ENCODE peak calls at places on chromosome 14, in five cellular contexts. E is A549, O is GM23338, I is K562, C is SK-N-SH. Y is an unnamed sample.

GRCh38 chr14:60721331-60722162 is 2.6 kb downstream of the SIX4 start:
- DNase-seq in E (peak; percentile 44), O (peak; percentile 89), I (no peak), C (peak; percentile 77), Y (no peak)

GRCh38 chr14:53192023-53192422 is 38.9 kb upstream of the DDHD1 start:
- DNase-seq in E (no peak), O (no peak), I (no peak), C (no peak), Y (no peak)

GRCh38 chr14:68941820-68942219 is 37.3 kb downstream of the ACTN1 start:
- DNase-seq in E (peak; percentile 95), O (peak; percentile 92), I (no peak), C (no peak), Y (no peak)

GRCh38 chr14:105711841-105712460 is 185.6 kb downstream of the TMEM121 start:
- DNase-seq in E (no peak), O (no peak), I (no peak), C (peak; percentile 40), Y (no peak)

GRCh38 chr14:57412341-57412740 is 22.0 kb downstream of the NAA30 start:
- DNase-seq in E (no peak), O (no peak), I (no peak), C (no peak), Y (no peak)

GRCh38 chr14:55265197-55265596 is 6.0 kb upstream of the FBXO34 start:
- DNase-seq in E (peak; percentile 41), O (no peak), I (no peak), C (no peak), Y (no peak)

GRCh38 chr14:91413547-91414474 is 3.8 kb downstream of the CCDC88C start:
- DNase-seq in E (no peak), O (peak; percentile 97), I (no peak), C (no peak), Y (no peak)

GRCh38 chr14:85279407-85279806 is 250.5 kb upstream of the FLRT2 start:
- DNase-seq in E (no peak), O (no peak), I (no peak), C (no peak), Y (no peak)

GRCh38 chr14:74239848-74240793 is 872 bp downstream of the VSX2 start:
- DNase-seq in E (no peak), O (peak; percentile 60), I (no peak), C (peak; percentile 65), Y (no peak)

GRCh38 chr14:54603362-54603761 is 36.4 kb downstream of the SAMD4A start:
- DNase-seq in E (no peak), O (no peak), I (no peak), C (no peak), Y (no peak)

GRCh38 chr14:60485057-60485599 is 735 bp downstream of the C14orf39 start:
- DNase-seq in E (no peak), O (peak; percentile 34), I (peak; percentile 15), C (no peak), Y (no peak)

GRCh38 chr14:93648440-93649168 is 139.7 kb downstream of the PRIMA1 start:
- DNase-seq in E (peak; percentile 28), O (peak; percentile 77), I (peak; percentile 4), C (peak; percentile 38), Y (no peak)

GRCh38 chr14:103281496-103282231 is 52.4 kb upstream of the EIF5 start:
- DNase-seq in E (peak; percentile 70), O (peak; percentile 82), I (peak; percentile 34), C (peak; percentile 79), Y (no peak)

GRCh38 chr14:75277000-75277795 is 1.4 kb upstream of the FOS start:
- DNase-seq in E (peak; percentile 90), O (peak; percentile 86), I (peak; percentile 83), C (peak; percentile 92), Y (no peak)

GRCh38 chr14:100815478-100816285 is 10.2 kb upstream of the MEG3 start:
- DNase-seq in E (no peak), O (no peak), I (no peak), C (no peak), Y (no peak)

GRCh38 chr14:62081012-62081612 is 318.9 kb downstream of the SNAPC1 start:
- DNase-seq in E (no peak), O (no peak), I (no peak), C (no peak), Y (no peak)

GRCh38 chr14:30064454-30064853 is 136.8 kb upstream of the PRKD1 start:
- DNase-seq in E (no peak), O (no peak), I (no peak), C (no peak), Y (no peak)

GRCh38 chr14:33903369-33903768 is 47.5 kb downstream of the EGLN3 start:
- DNase-seq in E (no peak), O (no peak), I (peak; percentile 33), C (no peak), Y (no peak)

GRCh38 chr14:61553730-61554641 is 141.3 kb upstream of the HIF1A start:
- DNase-seq in E (peak; percentile 97), O (no peak), I (no peak), C (no peak), Y (no peak)

GRCh38 chr14:36771256-36771655 is 109.6 kb downstream of the PAX9 start:
- DNase-seq in E (peak; percentile 14), O (no peak), I (no peak), C (no peak), Y (no peak)

GRCh38 chr14:98507269-98507668 is 764.7 kb downstream of the BCL11B start:
- DNase-seq in E (no peak), O (no peak), I (no peak), C (no peak), Y (no peak)

GRCh38 chr14:26828741-26829140 is 230.9 kb upstream of the NOVA1 start:
- DNase-seq in E (no peak), O (no peak), I (no peak), C (no peak), Y (no peak)

GRCh38 chr14:75041613-75042012 is 9.7 kb downstream of the MLH3 start:
- DNase-seq in E (peak; percentile 54), O (no peak), I (no peak), C (no peak), Y (no peak)

GRCh38 chr14:93285048-93285447 is 47.8 kb downstream of the BTBD7 start:
- DNase-seq in E (no peak), O (no peak), I (no peak), C (peak; percentile 17), Y (no peak)

GRCh38 chr14:24463017-24463805 is 20.6 kb upstream of the SDR39U1 start:
- DNase-seq in E (no peak), O (no peak), I (no peak), C (no peak), Y (no peak)

GRCh38 chr14:24461336-24461735 is 18.8 kb upstream of the SDR39U1 start:
- DNase-seq in E (no peak), O (no peak), I (no peak), C (no peak), Y (no peak)

GRCh38 chr14:24465369-24465768 is 22.8 kb upstream of the SDR39U1 start:
- DNase-seq in E (no peak), O (no peak), I (no peak), C (no peak), Y (no peak)

GRCh38 chr14:24459331-24459730 is 16.8 kb upstream of the SDR39U1 start:
- DNase-seq in E (no peak), O (no peak), I (no peak), C (no peak), Y (no peak)

GRCh38 chr14:24463806-24464785 is 21.5 kb upstream of the SDR39U1 start:
- DNase-seq in E (no peak), O (no peak), I (no peak), C (no peak), Y (no peak)
- H3K4me1 ChIP-seq in E (no peaks in the 10 kb centered on the region), O (no peaks in the 10 kb centered on the region), I (no peaks in the 10 kb centered on the region), C (no peaks in the 10 kb centered on the region), Y (no peaks in the 10 kb centered on the region)

DNA sequence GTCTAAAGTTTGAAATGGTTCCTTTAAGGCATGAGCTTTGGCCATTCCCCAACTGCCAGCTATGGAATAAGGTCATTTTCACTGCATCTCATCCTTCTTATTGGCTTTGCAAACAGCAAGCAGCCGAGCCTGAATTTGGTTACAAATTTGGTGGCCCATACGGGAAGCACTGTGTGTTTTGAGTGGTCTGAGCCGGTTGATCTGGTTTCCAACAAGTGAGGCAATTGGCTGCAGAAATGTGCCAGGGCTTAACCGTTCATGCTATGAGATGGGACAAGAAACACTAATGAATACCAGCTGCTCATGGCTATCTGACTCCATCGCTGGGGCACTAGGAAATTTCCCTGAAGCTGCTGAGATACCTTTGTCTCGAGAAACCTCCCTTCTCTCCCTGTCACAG is 9.3 kb downstream of the EDDM3A start:
- DNase-seq in E (no peak), O (no peak), I (no peak), C (no peak), Y (no peak)
- TF ChIP-seq REST in E (no peak), O (no peak), I (no peak), C (no peak), Y (no peak)

GRCh38 chr14:102262894-102263462 is 42.0 kb downstream of the MOK start:
- DNase-seq in E (peak; percentile 54), O (peak; percentile 46), I (no peak), C (peak; percentile 79), Y (no peak)
- H3K4me1 ChIP-seq in E (peaks cover 16% of the 10 kb centered on the region), O (no peaks in the 10 kb centered on the region), I (peaks cover 9% of the 10 kb centered on the region), C (peaks cover 10% of the 10 kb centered on the region), Y (no peaks in the 10 kb centered on the region)

GRCh38 chr14:64701660-64702059 is 2.6 kb upstream of the PLEKHG3 start:
- DNase-seq in E (no peak), O (peak; percentile 75), I (no peak), C (no peak), Y (no peak)

GRCh38 chr14:64703393-64704144 is 655 bp upstream of the PLEKHG3 start:
- DNase-seq in E (no peak), O (peak; percentile 70), I (no peak), C (no peak), Y (no peak)

GRCh38 chr14:64700894-64701293 is 3.3 kb upstream of the PLEKHG3 start:
- DNase-seq in E (no peak), O (no peak), I (no peak), C (no peak), Y (no peak)

GRCh38 chr14:64704145-64704742 is at the start of gene PLEKHG3:
- DNase-seq in E (peak; percentile 79), O (peak; percentile 93), I (peak; percentile 17), C (peak; percentile 91), Y (no peak)

DNA sequence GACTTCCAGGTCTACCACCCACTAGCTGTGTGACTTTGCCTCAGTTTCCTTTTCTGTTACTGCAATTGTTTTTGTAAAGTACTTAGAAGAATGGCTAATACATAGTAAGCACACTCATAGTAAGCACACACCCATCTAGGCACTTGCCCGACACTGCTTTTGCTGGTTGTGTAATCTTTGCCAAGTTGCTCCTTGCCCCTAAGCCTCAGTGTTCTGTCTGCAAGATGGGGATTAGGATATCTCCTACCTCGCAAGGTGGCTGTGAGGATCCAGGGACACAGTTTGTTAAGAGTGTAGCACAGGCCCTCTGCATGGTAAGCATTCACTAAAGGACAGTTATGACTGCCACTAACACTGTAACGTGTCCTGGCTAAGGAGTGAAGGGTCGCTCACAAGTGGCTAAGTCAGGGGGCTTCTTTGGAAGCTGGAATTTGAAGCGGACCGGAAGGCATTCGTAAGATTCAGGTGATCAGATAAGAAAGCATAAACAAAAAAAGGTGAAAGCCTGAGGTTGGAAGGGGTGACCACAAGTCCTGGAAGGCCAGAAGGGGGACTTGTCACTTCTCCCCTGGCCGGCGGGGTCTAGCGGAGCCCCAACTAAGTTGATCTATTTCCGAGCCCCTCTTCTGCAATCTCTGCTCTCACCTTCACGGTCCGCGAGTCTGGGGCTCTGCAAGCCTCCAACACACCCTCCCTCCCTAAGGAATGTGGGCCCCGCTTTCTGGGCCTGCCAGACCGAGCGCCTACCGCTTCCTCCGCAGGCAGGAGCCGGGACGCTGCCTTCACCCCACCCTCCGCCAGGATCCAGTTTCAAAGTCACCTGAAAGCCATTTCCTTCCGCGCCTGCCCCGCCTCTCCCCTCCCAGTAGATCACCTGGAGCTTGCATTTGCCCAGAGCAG is 1.5 kb upstream of the PLEKHG3 start:
- DNase-seq in E (no peak), O (peak; percentile 98), I (no peak), C (no peak), Y (no peak)
- TF ChIP-seq REST in E (no peak), O (no peak), I (no peak), C (no peak), Y (no peak)